ENCODE peak calls at places on chromosomes 6 and 20, in six cellular contexts. V is renal cortical epithelial cell; B is stimulated activated CD4-positive, alpha-beta T cell treated with anti-CD3 and anti-CD28 coated beads, Interleukin-15, amount 100 ng/mL, for 48 hours; G is activated naive CD4-positive, alpha-beta T cell treated with anti-CD3 and anti-CD28 coated beads, Interleukin-2, amount 50 U/mL, for 16 hours; J is stimulated activated CD8-positive, alpha-beta memory T cell treated with anti-CD3 and anti-CD28 coated beads, Interleukin-7, amount 100 ng/mL, for 48 hours; N is Daoy. U is an unnamed sample.

GRCh38 chr6:76351275-76351674 is 278.8 kb upstream of the IMPG1 start:
- DNase-seq in B (no peak), V (peak), N (no peak), J (no peak), G (no peak), U (no peak)

GRCh38 chr6:22877946-22878705 is 308.8 kb downstream of the HDGFL1 start:
- DNase-seq in B (no peak), G (no peak), N (no peak), J (no peak), V (peak), U (peak)

GRCh38 chr6:158021814-158022748 is 40.4 kb downstream of the SYNJ2 start:
- DNase-seq in G (no peak), J (no peak), B (no peak), N (no peak), V (no peak), U (no peak)

GRCh38 chr6:6859722-6860121 is 248.0 kb upstream of the RREB1 start:
- DNase-seq in N (no peak), V (no peak), B (no peak), G (no peak), J (no peak), U (no peak)

GRCh38 chr20:45407067-45407745 is 883 bp upstream of the DBNDD2 start:
- DNase-seq in B (no peak), N (no peak), J (no peak), V (peak), G (no peak), U (no peak)

GRCh38 chr20:48017504-48017903 is 232.2 kb upstream of the SULF2 start:
- DNase-seq in J (no peak), N (no peak), G (no peak), B (no peak), V (no peak), U (no peak)

GRCh38 chr20:39773380-39774000 is 811.3 kb downstream of the DHX35 start:
- DNase-seq in V (no peak), N (no peak), J (no peak), B (no peak), G (no peak), U (no peak)

GRCh38 chr20:32282461-32282860 is 5.0 kb downstream of the KIF3B start:
- DNase-seq in J (no peak), V (no peak), N (no peak), B (no peak), G (no peak), U (no peak)